ENCODE peak calls at places on chromosomes 7 and 10, in six cellular contexts. L is cardiac fibroblast; U is foreskin fibroblast; C is omental fat pad; X is activated gamma-delta T cell treated with anti-CD3 and anti-CD28 coated beads, Interleukin-2, amount 50 U/mL, for 16 hours; B is T-helper 1 cell. J is an unnamed sample.

GRCh38 chr10:125037145-125037544 is 95.2 kb downstream of the ZRANB1 start:
- DNase-seq in L (peak), U (peak), C (no peak), X (no peak), B (no peak), J (peak)

GRCh38 chr7:122629412-122629953 is 69.4 kb downstream of the RNF133 start:
- DNase-seq in L (no peak), U (no peak), C (no peak), X (no peak), B (no peak), J (no peak)

GRCh38 chr10:97718178-97718577 is 4.6 kb downstream of the MARVELD1 start:
- DNase-seq in L (no peak), U (no peak), C (no peak), X (no peak), B (no peak), J (no peak)

GRCh38 chr7:113320419-113320818 is 202.1 kb upstream of the SMIM30 start:
- DNase-seq in L (no peak), U (no peak), C (no peak), X (no peak), B (no peak), J (no peak)

GRCh38 chr10:18610517-18610916 is 40.9 kb downstream of the NSUN6 start:
- DNase-seq in L (peak), U (peak), C (no peak), X (no peak), B (no peak), J (peak)

GRCh38 chr7:150450491-150450992 is at the start of gene GIMAP8:
- DNase-seq in L (no peak), U (no peak), C (no peak), X (peak), B (peak), J (no peak)

GRCh38 chr10:117271427-117271826 is 30.5 kb downstream of the SLC18A2 start:
- DNase-seq in L (peak), U (peak), C (no peak), X (no peak), B (no peak), J (peak)

GRCh38 chr7:37376386-37376785 is 72.3 kb downstream of the ELMO1 start:
- DNase-seq in L (no peak), U (no peak), C (no peak), X (no peak), B (no peak), J (no peak)

GRCh38 chr10:78688945-78689935 is 379.5 kb upstream of the ZMIZ1 start:
- DNase-seq in L (peak), U (no peak), C (no peak), X (no peak), B (no peak), J (no peak)

GRCh38 chr7:45415265-45415664 is 158.9 kb upstream of the ADCY1 start:
- DNase-seq in L (no peak), U (no peak), C (no peak), X (no peak), B (no peak), J (no peak)

GRCh38 chr7:135161669-135162068 is 8.8 kb downstream of the CYREN start:
- DNase-seq in L (no peak), U (no peak), C (no peak), X (no peak), B (no peak), J (no peak)

GRCh38 chr10:54854389-54854788 is 53.4 kb upstream of the PCDH15 start:
- DNase-seq in L (no peak), U (no peak), C (no peak), X (no peak), B (no peak), J (no peak)

GRCh38 chr10:68474021-68474420 is 2.2 kb upstream of the DNA2 start:
- DNase-seq in L (peak), U (peak), C (no peak), X (no peak), B (no peak), J (no peak)

GRCh38 chr7:31335161-31335888 is 5.2 kb downstream of the NEUROD6 start:
- DNase-seq in L (no peak), U (no peak), C (no peak), X (no peak), B (no peak), J (no peak)

GRCh38 chr10:71209324-71210030 is 2.9 kb upstream of the UNC5B start:
- DNase-seq in L (no peak), U (no peak), C (no peak), X (no peak), B (no peak), J (no peak)

GRCh38 chr10:97858001-97858439 is 8.4 kb downstream of the GOLGA7B start:
- DNase-seq in L (no peak), U (no peak), C (no peak), X (no peak), B (no peak), J (peak)

GRCh38 chr7:120805636-120806388 is 52.1 kb downstream of the TSPAN12 start:
- DNase-seq in L (peak), U (peak), C (peak), X (peak), B (peak), J (peak)